ENCODE peak calls at places on chromosomes 5 and 9, in five cellular contexts. O is K562, H is H1, P is suprapubic skin, R is sigmoid colon. B is an unnamed sample.

GRCh38 chr5:92633821-92634220 is 947.2 kb downstream of the NR2F1-AS1 start:
- DNase-seq in O (no peak), P (no peak), H (no peak), R (no peak), B (no peak)

GRCh38 chr5:181151146-181151545 is 3.8 kb downstream of the OR2V2 start:
- DNase-seq in H (no peak), O (no peak), P (no peak), R (no peak), B (no peak)

GRCh38 chr9:18014556-18014955 is 435.7 kb downstream of the SH3GL2 start:
- DNase-seq in H (no peak), O (no peak), P (no peak), R (no peak), B (no peak)

GRCh38 chr5:124735169-124735858 is 11.1 kb downstream of the ZNF608 start:
- DNase-seq in O (peak), H (peak), R (no peak), P (no peak), B (peak)

GRCh38 chr9:137150485-137151060 is 11.6 kb downstream of the GRIN1 start:
- DNase-seq in H (no peak), P (no peak), O (peak), R (no peak), B (peak)

GRCh38 chr9:21060919-21061561 is 16.7 kb downstream of the IFNB1 start:
- DNase-seq in O (no peak), R (no peak), H (no peak), P (no peak), B (no peak)

GRCh38 chr5:170748986-170749385 is 34.5 kb upstream of the GABRP start:
- DNase-seq in P (no peak), R (no peak), H (peak), O (no peak), B (no peak)

GRCh38 chr5:149283611-149284480 is 12.2 kb downstream of the AFAP1L1 start:
- DNase-seq in H (no peak), R (no peak), O (no peak), P (no peak), B (no peak)

GRCh38 chr9:131276107-131276888 is at the start of gene FAM78A:
- DNase-seq in R (no peak), O (peak), H (no peak), P (no peak), B (peak)

GRCh38 chr9:131277673-131278420 is 1.5 kb upstream of the FAM78A start:
- DNase-seq in O (peak), H (peak), R (peak), P (no peak), B (peak)

GRCh38 chr9:131278421-131279111 is 2.3 kb upstream of the FAM78A start:
- DNase-seq in R (no peak), O (peak), H (no peak), P (no peak), B (peak)

GRCh38 chr9:131275332-131276106 is 791 bp downstream of the FAM78A start:
- DNase-seq in H (no peak), R (no peak), O (peak), P (no peak), B (peak)

GRCh38 chr9:131276891-131277672 is 772 bp upstream of the FAM78A start:
- DNase-seq in O (peak), P (no peak), H (no peak), R (no peak), B (no peak)
- TF ChIP-seq CTCF in O (peak), P (no peak), H (no peak), R (no peak), B (no peak)

GRCh38 chr9:5631021-5631420 is 2.1 kb downstream of the RIC1 start:
- DNase-seq in H (no peak), R (no peak), O (no peak), P (no peak), B (no peak)

GRCh38 chr9:5628530-5629311 is at the start of gene RIC1:
- DNase-seq in R (peak), H (peak), P (peak), O (peak), B (peak)

GRCh38 chr9:5628183-5628529 is 751 bp upstream of the RIC1 start:
- DNase-seq in P (no peak), R (no peak), H (no peak), O (no peak), B (no peak)

GRCh38 chr9:5630038-5630507 is 1.2 kb downstream of the RIC1 start:
- DNase-seq in R (no peak), H (no peak), O (peak), P (no peak), B (no peak)

GRCh38 chr9:5629312-5630037 is 568 bp downstream of the RIC1 start:
- DNase-seq in R (peak), P (peak), O (peak), H (no peak), B (peak)
- TF ChIP-seq POLR2AphosphoS5 in R (no peak), P (no peak), O (no peak), H (no peak), B (no peak)

DNA sequence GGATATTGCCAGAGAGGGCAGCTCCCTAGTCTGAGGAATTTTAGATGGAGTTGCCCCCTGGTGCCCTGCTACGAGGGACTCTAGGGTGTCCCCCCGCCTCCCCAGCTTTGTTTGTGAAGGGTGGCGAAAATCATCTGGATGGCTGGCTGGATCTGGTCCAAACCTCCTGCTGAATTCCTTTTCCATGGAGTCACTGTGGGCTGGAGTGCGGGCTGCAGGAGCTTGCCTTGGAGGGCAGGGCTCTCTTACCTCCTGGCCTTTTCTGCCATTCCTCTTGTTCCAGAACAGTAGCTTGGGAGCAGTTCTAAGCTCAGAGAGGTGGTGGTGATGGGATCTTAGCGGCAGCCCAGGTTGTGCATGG is 2.1 kb downstream of the SYNPO start:
- DNase-seq in R (peak), O (no peak), P (no peak), H (no peak), B (peak)
- TF ChIP-seq EP300 in R (no peak), O (no peak), P (no peak), H (no peak), B (no peak)

DNA sequence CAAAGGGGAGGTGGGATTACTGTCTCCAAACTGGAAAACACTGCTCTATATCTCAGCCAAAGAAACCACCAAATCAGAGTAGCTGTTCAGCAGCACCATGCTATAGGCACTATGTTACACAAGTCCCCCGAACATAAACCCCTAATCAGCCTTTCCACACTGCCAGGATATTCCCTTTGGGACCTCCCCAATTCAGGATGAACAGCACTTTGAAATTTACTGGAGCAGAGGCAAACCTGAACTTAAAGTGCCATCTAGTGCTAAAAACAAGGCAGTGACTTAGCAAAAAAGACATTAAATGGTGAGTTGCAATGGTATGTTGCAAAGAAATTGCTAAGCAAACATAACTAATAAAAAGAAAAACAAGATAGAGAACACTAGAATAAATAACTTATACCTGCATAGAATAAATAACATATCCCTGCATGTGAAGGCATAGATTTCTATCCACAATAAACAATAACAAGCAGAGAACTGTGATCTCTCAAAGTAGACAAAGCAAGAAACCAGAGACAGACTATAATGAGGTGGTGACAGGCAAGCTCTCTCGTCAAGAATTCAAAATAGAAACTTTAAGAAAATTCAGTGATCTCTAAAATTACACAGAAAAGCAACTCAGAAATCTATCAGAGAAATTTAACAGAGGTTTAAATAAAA is 584.4 kb upstream of the ACO1 start:
- DNase-seq in P (no peak), H (peak), R (no peak), O (peak), B (no peak)
- TF ChIP-seq CTCF in P (no peak), H (peak), R (no peak), O (peak), B (peak)

GRCh38 chr5:172548981-172549707 is 91.9 kb upstream of the NEURL1B start:
- DNase-seq in O (no peak), R (peak), P (no peak), H (no peak), B (no peak)
- TF ChIP-seq POLR2AphosphoS5 in O (no peak), R (no peak), P (no peak), H (no peak), B (no peak)

GRCh38 chr5:82225525-82226172 is 52.5 kb downstream of the RPS23 start:
- DNase-seq in R (peak), P (no peak), H (peak), O (peak), B (peak)
- TF ChIP-seq EP300 in R (no peak), P (no peak), H (no peak), O (no peak), B (no peak)

B was measured in upper lobe of left lung.